ENCODE peak calls at places on chromosomes 11 and 22, in five cellular contexts. I, C, N, Z and O are unnamed samples.

GRCh38 chr11:111602865-111603632 is 800 bp downstream of the SIK2 start:
- DNase-seq in I (peak), C (peak), N (no peak), Z (peak), O (peak)

GRCh38 chr11:125167292-125167953 is 2.9 kb downstream of the PKNOX2 start:
- DNase-seq in N (no peak), C (no peak), I (no peak), Z (peak), O (no peak)

GRCh38 chr11:118744001-118744400 is 47.0 kb downstream of the DDX6 start:
- DNase-seq in N (no peak), I (no peak), Z (no peak), C (no peak), O (no peak)

GRCh38 chr22:30284172-30284571 is 5.1 kb downstream of the CASTOR1 start:
- DNase-seq in C (no peak), I (no peak), N (no peak), Z (no peak), O (no peak)

GRCh38 chr11:128726464-128727139 is 32.7 kb downstream of the FLI1 start:
- DNase-seq in N (no peak), C (peak), Z (no peak), I (no peak), O (peak)

GRCh38 chr11:63920870-63921417 is 4.0 kb upstream of the RCOR2 start:
- DNase-seq in C (no peak), I (no peak), N (no peak), Z (no peak), O (no peak)

GRCh38 chr11:10349806-10350205 is 44.9 kb downstream of the ADM start:
- DNase-seq in I (no peak), N (no peak), C (no peak), Z (no peak), O (no peak)

GRCh38 chr11:121293276-121293569 is 652 bp downstream of the SC5D start:
- DNase-seq in Z (no peak), C (no peak), I (no peak), N (no peak), O (no peak)

GRCh38 chr11:73268671-73269271 is 3.4 kb upstream of the P2RY6 start:
- DNase-seq in C (no peak), I (no peak), Z (no peak), N (no peak), O (no peak)

GRCh38 chr22:22593964-22594656 is 35.0 kb upstream of the PRAME start:
- DNase-seq in C (peak), Z (peak), N (no peak), I (no peak), O (no peak)

GRCh38 chr11:102279641-102280170 is 37.6 kb upstream of the BIRC3 start:
- DNase-seq in N (peak), I (no peak), C (no peak), Z (peak), O (no peak)

GRCh38 chr11:35516361-35516760 is 9.1 kb downstream of the PAMR1 start:
- DNase-seq in Z (no peak), I (no peak), C (no peak), N (no peak), O (no peak)

GRCh38 chr11:119237515-119237914 is 31.4 kb downstream of the CBL start:
- DNase-seq in Z (no peak), C (no peak), I (no peak), N (no peak), O (no peak)

GRCh38 chr11:80034801-80035200 is 594.0 kb upstream of the TENM4 start:
- DNase-seq in I (no peak), N (no peak), Z (no peak), C (no peak), O (no peak)

GRCh38 chr11:125263268-125263790 is 98.8 kb downstream of the PKNOX2 start:
- DNase-seq in N (no peak), Z (peak), I (peak), C (no peak), O (no peak)

GRCh38 chr11:15650105-15650938 is 535.6 kb downstream of the INSC start:
- DNase-seq in C (peak), I (peak), Z (peak), N (peak), O (peak)

GRCh38 chr11:103067118-103067517 is 24.8 kb downstream of the DCUN1D5 start:
- DNase-seq in I (no peak), C (no peak), N (no peak), Z (no peak), O (no peak)

GRCh38 chr22:45742866-45743450 is 71.3 kb downstream of the ATXN10 start:
- DNase-seq in Z (no peak), N (peak), C (no peak), I (no peak), O (no peak)

GRCh38 chr22:47371263-47372090 is 609.0 kb downstream of the TBC1D22A start:
- DNase-seq in N (no peak), I (no peak), C (no peak), Z (no peak), O (no peak)

GRCh38 chr11:95531116-95531515 is 258.5 kb downstream of the FAM76B start:
- DNase-seq in C (no peak), I (no peak), N (no peak), Z (no peak), O (no peak)

GRCh38 chr22:45335021-45335818 is 25.5 kb downstream of the FAM118A start:
- DNase-seq in N (no peak), C (no peak), I (no peak), Z (peak), O (no peak)